ENCODE peak calls at places on chromosomes 1 and 21, in nine cellular contexts. X is stimulated activated CD4-positive, alpha-beta T cell treated with anti-CD3 and anti-CD28 coated beads, TNF-alpha, amount 100 ng/mL, for 4 hours; W is GM10248; Z is naive thymus-derived CD8-positive, alpha-beta T cell; Y is T-helper 2 cell; Q is left lung; V is NCI-H2107; I is OCI-M1; M is hypothalamus. E is an unnamed sample.

GRCh38 chr1:108570128-108570527 is 10.2 kb downstream of the EEIG2 start:
- DNase-seq in Z (no peak), X (no peak), I (peak), M (no peak), V (no peak), W (peak), Q (no peak), Y (no peak), E (no peak)

GRCh38 chr1:33045246-33045645 is 8.6 kb upstream of the AK2 start:
- DNase-seq in I (peak), Y (no peak), Z (no peak), X (no peak), M (no peak), Q (no peak), V (no peak), W (no peak), E (no peak)

GRCh38 chr21:36813071-36813470 is 114.2 kb downstream of the SIM2 start:
- DNase-seq in W (no peak), X (no peak), Q (no peak), V (no peak), M (no peak), I (no peak), Z (no peak), Y (no peak), E (no peak)

GRCh38 chr1:228465571-228466146 is 21.5 kb upstream of the RNF187 start:
- DNase-seq in Q (no peak), Y (no peak), I (no peak), V (no peak), Z (no peak), M (no peak), X (no peak), W (no peak), E (no peak)

GRCh38 chr1:244672961-244673695 is 20.2 kb downstream of the DESI2 start:
- DNase-seq in W (no peak), Y (no peak), V (no peak), Z (no peak), M (no peak), Q (no peak), I (no peak), X (no peak), E (no peak)

GRCh38 chr1:23592209-23592905 is 33.1 kb upstream of the ID3 start:
- DNase-seq in V (no peak), I (no peak), Q (no peak), W (no peak), Z (no peak), Y (no peak), M (no peak), X (no peak), E (no peak)

GRCh38 chr1:196209265-196209664 is 399.0 kb downstream of the KCNT2 start:
- DNase-seq in V (no peak), Z (no peak), X (no peak), I (no peak), Q (no peak), Y (no peak), W (no peak), M (no peak), E (no peak)

GRCh38 chr1:230149751-230150584 is 82.9 kb downstream of the GALNT2 start:
- DNase-seq in V (peak), W (peak), Z (no peak), Q (no peak), Y (no peak), X (no peak), M (no peak), I (peak), E (peak)

GRCh38 chr21:44848821-44849521 is 24.5 kb downstream of the PTTG1IP start:
- DNase-seq in I (no peak), Z (no peak), Y (no peak), V (no peak), X (no peak), M (no peak), Q (peak), W (no peak), E (no peak)

GRCh38 chr1:188089461-188089860 is 1260.7 kb downstream of the PLA2G4A start:
- DNase-seq in X (no peak), Q (no peak), Z (no peak), W (no peak), V (no peak), Y (no peak), I (peak), M (no peak), E (no peak)

E was measured in KG1.